ENCODE peak calls at places on chromosomes 5 and 9, in seven cellular contexts. M is HCT116, X is SK-N-SH, E is WTC11, U is A549, F is endothelial cell of umbilical vein, O is HepG2. I is an unnamed sample.
A peak's percentile ranks its signal among the peaks of the same experiment; 100 is the strongest.

GRCh38 chr5:474826-475661 is 32.1 kb downstream of the EXOC3 start:
- DNase-seq in U (peak; percentile 24), F (no peak), X (no peak), E (peak; percentile 24), O (no peak), M (no peak), I (no peak)

GRCh38 chr5:17227868-17228267 is 10.4 kb downstream of the BASP1 start:
- DNase-seq in F (no peak), U (no peak), X (no peak), E (no peak), M (no peak), O (no peak), I (no peak)

GRCh38 chr5:16936150-16937022 is at the start of gene MYO10:
- DNase-seq in X (peak; percentile 95), M (no peak), U (peak; percentile 83), E (peak; percentile 93), F (peak; percentile 86), O (no peak), I (peak; percentile 63)

GRCh38 chr9:76987594-76988200 is 31.8 kb upstream of the FOXB2 start:
- DNase-seq in E (peak; percentile 47), U (peak; percentile 60), X (no peak), M (peak; percentile 48), O (peak; percentile 21), F (peak; percentile 15), I (peak; percentile 61)

GRCh38 chr9:127540664-127541041 is 71.4 kb upstream of the STXBP1 start:
- DNase-seq in O (no peak), M (no peak), E (peak; percentile 67), U (no peak), F (no peak), X (no peak), I (no peak)

GRCh38 chr5:153619706-153620105 is 129.2 kb downstream of the GRIA1 start:
- DNase-seq in E (no peak), O (no peak), U (no peak), X (no peak), F (peak; percentile 86), M (no peak), I (peak; percentile 2)

GRCh38 chr9:96156151-96156550 is 145.8 kb downstream of the HSD17B3 start:
- DNase-seq in F (no peak), X (no peak), M (no peak), E (no peak), U (no peak), O (no peak), I (no peak)

GRCh38 chr5:150190503-150190973 is 676 bp downstream of the SLC6A7 start:
- DNase-seq in X (no peak), E (no peak), O (no peak), M (no peak), U (no peak), F (no peak), I (no peak)

GRCh38 chr9:90433398-90433890 is 209.2 kb downstream of the DIRAS2 start:
- DNase-seq in M (no peak), O (no peak), U (peak; percentile 68), F (no peak), E (peak; percentile 91), X (no peak), I (no peak)

GRCh38 chr5:173707392-173707791 is 90.9 kb upstream of the BOD1 start:
- DNase-seq in O (no peak), M (no peak), X (peak; percentile 84), U (no peak), E (no peak), F (no peak), I (peak; percentile 88)

GRCh38 chr9:114501786-114502682 is 3.2 kb downstream of the WHRN start:
- DNase-seq in X (no peak), U (peak; percentile 30), O (peak; percentile 48), M (no peak), F (no peak), E (peak; percentile 44), I (no peak)

GRCh38 chr5:5652181-5652580 is 229.7 kb downstream of the ICE1 start:
- DNase-seq in F (no peak), O (no peak), X (no peak), M (no peak), E (no peak), U (no peak), I (no peak)

GRCh38 chr5:108688487-108688886 is 59.2 kb upstream of the FER start:
- DNase-seq in M (no peak), F (no peak), X (no peak), U (no peak), E (no peak), O (no peak), I (no peak)

GRCh38 chr5:108686676-108687075 is 61.0 kb upstream of the FER start:
- DNase-seq in F (no peak), M (no peak), O (no peak), E (no peak), U (no peak), X (no peak), I (no peak)

DNA sequence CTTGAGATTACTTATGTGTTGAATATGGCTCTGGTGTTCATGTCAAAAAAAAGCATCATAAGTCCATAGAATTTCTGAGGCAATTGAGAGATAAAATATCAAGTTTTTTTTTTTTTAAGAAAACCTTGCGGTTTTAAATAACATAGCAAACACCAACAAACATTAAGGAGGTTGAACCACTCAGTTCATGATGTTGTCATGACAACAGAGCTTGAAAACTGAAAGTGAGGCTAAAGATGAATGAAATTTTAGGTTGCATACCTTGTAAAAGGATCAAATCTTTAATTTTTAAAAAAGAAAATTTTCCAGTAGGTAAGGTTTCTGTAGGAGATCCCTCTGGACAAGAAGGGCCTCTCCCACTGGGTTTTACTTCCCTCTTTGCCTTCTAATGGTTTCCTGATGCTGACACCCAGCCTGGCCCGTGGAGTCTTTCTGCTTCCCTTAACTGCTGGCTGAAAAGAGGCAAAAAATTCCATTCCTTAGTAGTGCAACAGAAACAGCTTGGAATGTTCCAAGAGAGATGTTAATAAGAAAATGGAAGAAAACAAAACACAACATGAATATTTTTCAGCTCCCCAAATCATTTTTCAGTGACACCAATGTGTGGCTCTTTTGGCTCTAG is 60.0 kb upstream of the FER start:
- DNase-seq in E (no peak), O (no peak), U (no peak), F (no peak), X (no peak), M (no peak), I (peak; percentile 4)
- TF ChIP-seq MAX in E (no peak), O (no peak), U (no peak), F (no peak), X (no peak), M (no peak), I (no peak)

GRCh38 chr9:125393426-125393825 is 131.8 kb downstream of the GAPVD1 start:
- DNase-seq in U (no peak), E (no peak), O (no peak), X (no peak), F (no peak), M (no peak), I (no peak)
- TF ChIP-seq MAX in U (no peak), E (no peak), O (no peak), X (no peak), F (no peak), M (no peak), I (no peak)

GRCh38 chr5:145553177-145553576 is 282.0 kb downstream of the PRELID2 start:
- DNase-seq in O (no peak), E (no peak), U (no peak), X (no peak), F (no peak), M (no peak), I (no peak)

GRCh38 chr5:145557345-145557744 is 277.8 kb downstream of the PRELID2 start:
- DNase-seq in E (no peak), U (no peak), O (no peak), X (peak; percentile 2), F (no peak), M (no peak), I (no peak)

GRCh38 chr5:145551714-145552113 is 283.4 kb downstream of the PRELID2 start:
- DNase-seq in M (no peak), F (no peak), E (no peak), O (no peak), U (no peak), X (no peak), I (no peak)

DNA sequence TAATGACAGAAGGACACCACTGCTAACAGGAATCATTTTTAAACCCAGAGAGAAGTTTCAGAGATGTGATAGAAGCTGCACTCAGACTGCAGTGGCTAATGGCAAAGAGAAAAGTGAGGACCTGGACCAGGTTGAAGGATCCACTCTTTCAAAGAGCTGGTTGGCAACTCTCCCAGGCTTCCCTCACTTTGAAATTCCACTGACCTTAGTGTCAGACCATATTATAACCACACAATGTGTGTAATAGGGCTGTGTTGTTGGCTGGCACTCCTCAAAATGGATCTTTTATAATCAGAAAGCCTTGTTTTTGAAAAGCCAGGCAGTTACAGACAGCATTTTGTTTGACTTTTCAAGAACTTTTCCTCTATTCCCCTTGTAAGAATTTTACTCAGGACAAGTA is 280.7 kb downstream of the PRELID2 start:
- DNase-seq in M (peak; percentile 48), E (no peak), U (no peak), O (no peak), X (peak; percentile 3), F (peak; percentile 13), I (no peak)
- TF ChIP-seq MAX in M (no peak), E (no peak), U (no peak), O (no peak), X (peak; percentile 23), F (no peak), I (no peak)

GRCh38 chr5:63963926-63964325 is 1.7 kb upstream of the HTR1A start:
- DNase-seq in U (no peak), F (no peak), E (no peak), O (no peak), M (no peak), X (no peak), I (no peak)
- TF ChIP-seq MAX in U (no peak), F (no peak), E (no peak), O (no peak), M (no peak), X (no peak), I (no peak)

GRCh38 chr5:39394946-39395345 is 29.8 kb downstream of the DAB2 start:
- DNase-seq in F (peak; percentile 86), M (no peak), X (no peak), O (no peak), E (no peak), U (no peak), I (no peak)
- TF ChIP-seq MAX in F (no peak), M (no peak), X (no peak), O (no peak), E (no peak), U (no peak), I (no peak)

DNA sequence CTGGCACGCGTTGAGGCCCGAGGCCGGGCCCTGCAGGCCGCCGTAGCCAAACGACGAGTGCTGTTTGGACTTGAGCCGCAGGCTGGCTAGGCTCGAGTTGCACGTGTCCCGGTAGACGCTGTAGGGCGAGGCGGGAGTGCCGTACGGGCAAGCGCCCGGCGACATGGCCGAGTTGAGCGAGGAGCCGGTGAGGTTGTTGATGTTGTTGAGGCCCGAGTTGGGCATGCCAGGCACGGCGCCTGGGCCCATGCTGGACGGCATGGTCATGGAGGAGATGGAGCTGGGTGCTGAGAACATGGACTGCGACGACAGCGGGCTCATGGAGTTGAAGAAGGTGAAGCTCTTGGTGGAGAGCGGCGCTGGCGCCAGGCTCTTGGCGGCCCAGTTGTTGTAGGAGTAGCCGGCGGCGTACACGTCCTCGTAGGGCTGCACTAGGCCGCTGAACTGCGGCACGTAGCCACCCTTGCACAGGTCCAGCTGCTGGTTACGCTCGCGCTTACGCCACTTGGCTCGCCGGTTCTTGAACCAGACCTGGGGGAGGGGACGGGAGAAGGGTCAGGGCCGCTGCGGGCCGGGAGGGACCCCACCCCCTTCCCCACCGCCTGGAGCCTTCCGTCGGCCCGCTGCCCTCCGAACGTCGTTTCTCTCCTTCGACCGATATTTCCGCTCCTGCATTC is 5.1 kb downstream of the PITX1 start:
- DNase-seq in F (no peak), X (peak; percentile 65), U (no peak), O (no peak), M (no peak), E (peak; percentile 62), I (no peak)
- TF ChIP-seq MAX in F (no peak), X (no peak), U (no peak), O (no peak), M (no peak), E (peak; percentile 80), I (no peak)

I was measured in NB4.